ENCODE peak calls at places on chromosomes 12 and 14, in five cellular contexts. One of them, this sample, is unnamed.

GRCh38 chr12:63917864-63918742 is 73.6 kb downstream of the SRGAP1 start:
- DNase-seq in stomach: no peak
- DNase-seq in A549: peak; percentile 80
- DNase-seq in HFF-Myc: peak; percentile 89
- DNase-seq in GM13976: no peak
- DNase-seq in this sample: no peak

GRCh38 chr12:9829990-9830389 is 2.7 kb downstream of the KLRF1 start:
- DNase-seq in stomach: no peak
- DNase-seq in A549: no peak
- DNase-seq in HFF-Myc: no peak
- DNase-seq in GM13976: no peak
- DNase-seq in this sample: no peak

GRCh38 chr12:15404485-15404884 is 82.2 kb downstream of the PTPRO start:
- DNase-seq in stomach: no peak
- DNase-seq in A549: no peak
- DNase-seq in HFF-Myc: no peak
- DNase-seq in GM13976: no peak
- DNase-seq in this sample: no peak

GRCh38 chr12:50005150-50005549 is 20.1 kb downstream of the RACGAP1 start:
- DNase-seq in stomach: no peak
- DNase-seq in A549: no peak
- DNase-seq in HFF-Myc: no peak
- DNase-seq in GM13976: no peak
- DNase-seq in this sample: no peak

GRCh38 chr14:105220699-105221597 is 27.4 kb upstream of the BTBD6 start:
- DNase-seq in stomach: peak; percentile 73
- DNase-seq in A549: no peak
- DNase-seq in HFF-Myc: no peak
- DNase-seq in GM13976: no peak
- DNase-seq in this sample: no peak

GRCh38 chr14:89255012-89255411 is 162.0 kb downstream of the FOXN3 start:
- DNase-seq in stomach: no peak
- DNase-seq in A549: no peak
- DNase-seq in HFF-Myc: no peak
- DNase-seq in GM13976: no peak
- DNase-seq in this sample: no peak

GRCh38 chr12:4320287-4320858 is 640 bp upstream of the TIGAR start:
- DNase-seq in stomach: no peak
- DNase-seq in A549: peak; percentile 25
- DNase-seq in HFF-Myc: no peak
- DNase-seq in GM13976: no peak
- DNase-seq in this sample: no peak

GRCh38 chr12:69007858-69008314 is 74.9 kb upstream of the CPM start:
- DNase-seq in stomach: no peak
- DNase-seq in A549: no peak
- DNase-seq in HFF-Myc: no peak
- DNase-seq in GM13976: no peak
- DNase-seq in this sample: no peak

GRCh38 chr12:78229491-78230209 is 399.0 kb downstream of the NAV3 start:
- DNase-seq in stomach: no peak
- DNase-seq in A549: peak; percentile 4
- DNase-seq in HFF-Myc: peak; percentile 21
- DNase-seq in GM13976: peak; percentile 6
- DNase-seq in this sample: peak; percentile 44

GRCh38 chr12:121080909-121081308 is 41.9 kb upstream of the OASL start:
- DNase-seq in stomach: no peak
- DNase-seq in A549: no peak
- DNase-seq in HFF-Myc: no peak
- DNase-seq in GM13976: no peak
- DNase-seq in this sample: no peak

GRCh38 chr12:132118876-132119275 is 25.2 kb downstream of the DDX51 start:
- DNase-seq in stomach: no peak
- DNase-seq in A549: no peak
- DNase-seq in HFF-Myc: no peak
- DNase-seq in GM13976: no peak
- DNase-seq in this sample: no peak

GRCh38 chr12:21814327-21814726 is 39.8 kb upstream of the KCNJ8 start:
- DNase-seq in stomach: no peak
- DNase-seq in A549: no peak
- DNase-seq in HFF-Myc: no peak
- DNase-seq in GM13976: no peak
- DNase-seq in this sample: no peak

GRCh38 chr12:63822352-63822751 is 22.1 kb upstream of the SRGAP1 start:
- DNase-seq in stomach: no peak
- DNase-seq in A549: no peak
- DNase-seq in HFF-Myc: no peak
- DNase-seq in GM13976: no peak
- DNase-seq in this sample: no peak

GRCh38 chr14:31271648-31272047 is 64.1 kb upstream of the HECTD1 start:
- DNase-seq in stomach: no peak
- DNase-seq in A549: no peak
- DNase-seq in HFF-Myc: no peak
- DNase-seq in GM13976: no peak
- DNase-seq in this sample: no peak

GRCh38 chr14:23443411-23443812 is 8.0 kb upstream of the MYH7 start:
- DNase-seq in stomach: no peak
- DNase-seq in A549: no peak
- DNase-seq in HFF-Myc: no peak
- DNase-seq in GM13976: no peak
- DNase-seq in this sample: no peak

GRCh38 chr12:88562151-88562550 is 18.1 kb downstream of the KITLG start:
- DNase-seq in stomach: no peak
- DNase-seq in A549: no peak
- DNase-seq in HFF-Myc: no peak
- DNase-seq in GM13976: no peak
- DNase-seq in this sample: no peak

GRCh38 chr12:27868165-27868564 is 88.1 kb upstream of the MANSC4 start:
- DNase-seq in stomach: no peak
- DNase-seq in A549: no peak
- DNase-seq in HFF-Myc: peak; percentile 88
- DNase-seq in GM13976: no peak
- DNase-seq in this sample: no peak

GRCh38 chr12:114476159-114476558 is 70.2 kb upstream of the TBX5 start:
- DNase-seq in stomach: no peak
- DNase-seq in A549: no peak
- DNase-seq in HFF-Myc: peak; percentile 33
- DNase-seq in GM13976: no peak
- DNase-seq in this sample: no peak

GRCh38 chr12:40286583-40286982 is 61.8 kb downstream of the LRRK2 start:
- DNase-seq in stomach: no peak
- DNase-seq in A549: no peak
- DNase-seq in HFF-Myc: no peak
- DNase-seq in GM13976: no peak
- DNase-seq in this sample: no peak

GRCh38 chr12:3179731-3180130 is 102.6 kb downstream of the TSPAN9 start:
- DNase-seq in stomach: no peak
- DNase-seq in A549: no peak
- DNase-seq in HFF-Myc: no peak
- DNase-seq in GM13976: no peak
- DNase-seq in this sample: no peak

GRCh38 chr14:85414142-85414541 is 115.8 kb upstream of the FLRT2 start:
- DNase-seq in stomach: no peak
- DNase-seq in A549: no peak
- DNase-seq in HFF-Myc: no peak
- DNase-seq in GM13976: no peak
- DNase-seq in this sample: no peak

GRCh38 chr14:103846569-103847438 is 571 bp downstream of the PPP1R13B start:
- DNase-seq in stomach: peak; percentile 60
- DNase-seq in A549: no peak
- DNase-seq in HFF-Myc: no peak
- DNase-seq in GM13976: peak; percentile 66
- DNase-seq in this sample: peak; percentile 78

GRCh38 chr14:100440758-100441203 is 117.6 kb downstream of the SLC25A47 start:
- DNase-seq in stomach: no peak
- DNase-seq in A549: no peak
- DNase-seq in HFF-Myc: no peak
- DNase-seq in GM13976: no peak
- DNase-seq in this sample: no peak

GRCh38 chr12:32365473-32366064 is 33.8 kb upstream of the FGD4 start:
- DNase-seq in stomach: peak; percentile 61
- DNase-seq in A549: peak; percentile 49
- DNase-seq in HFF-Myc: peak; percentile 47
- DNase-seq in GM13976: peak; percentile 58
- DNase-seq in this sample: peak; percentile 53

GRCh38 chr12:92196368-92196767 is 50.7 kb upstream of the BTG1 start:
- DNase-seq in stomach: no peak
- DNase-seq in A549: no peak
- DNase-seq in HFF-Myc: no peak
- DNase-seq in GM13976: no peak
- DNase-seq in this sample: no peak

GRCh38 chr12:71804505-71804904 is 35.1 kb upstream of the TBC1D15 start:
- DNase-seq in stomach: no peak
- DNase-seq in A549: no peak
- DNase-seq in HFF-Myc: no peak
- DNase-seq in GM13976: no peak
- DNase-seq in this sample: no peak

DNA sequence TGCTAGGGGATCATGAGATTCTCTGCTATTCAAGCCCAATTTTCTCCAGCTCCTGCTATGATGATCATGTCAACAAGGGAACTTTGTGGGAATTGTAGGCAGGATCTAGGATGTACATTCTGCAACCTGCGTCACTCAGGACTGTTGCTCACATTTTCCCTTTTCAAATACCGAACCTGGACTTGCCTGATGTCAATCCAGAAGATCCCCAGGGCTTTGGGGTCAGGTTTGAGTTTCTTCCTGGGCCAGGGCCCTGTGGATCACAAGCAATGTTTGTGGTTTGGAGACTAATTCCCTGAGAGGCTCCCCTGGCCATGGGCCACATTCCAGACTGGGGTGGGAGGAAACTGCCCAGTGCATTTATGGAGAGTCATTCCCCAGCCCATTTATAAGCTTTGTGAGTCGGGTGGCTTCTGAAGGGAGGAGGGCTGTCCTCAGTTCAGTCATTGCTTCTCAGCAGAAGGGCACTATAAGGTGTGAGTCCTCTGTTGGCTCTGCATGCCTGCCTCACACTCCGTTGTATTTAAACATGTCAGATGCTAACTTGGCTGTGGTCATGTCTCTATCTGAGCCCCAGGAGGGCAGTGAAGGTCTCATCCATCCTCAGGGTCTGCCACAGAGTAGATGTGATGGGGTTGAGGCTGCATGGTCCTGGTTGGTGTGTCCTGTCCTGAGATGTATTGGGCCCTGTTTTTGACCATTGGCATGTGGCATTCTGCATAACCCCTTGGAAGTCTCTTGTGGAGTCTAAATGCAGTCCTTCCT is 6.5 kb downstream of the KRT86 start:
- DNase-seq in stomach: peak; percentile 47
- DNase-seq in A549: peak; percentile 95
- DNase-seq in HFF-Myc: peak; percentile 58
- DNase-seq in GM13976: no peak
- DNase-seq in this sample: no peak
- TF ChIP-seq CTCF in stomach: no peak
- TF ChIP-seq CTCF in A549: no peak
- TF ChIP-seq CTCF in HFF-Myc: no peak
- TF ChIP-seq CTCF in GM13976: no peak
- TF ChIP-seq CTCF in this sample: no peak

GRCh38 chr14:54637829-54638446 is 71.0 kb downstream of the SAMD4A start:
- DNase-seq in stomach: no peak
- DNase-seq in A549: no peak
- DNase-seq in HFF-Myc: no peak
- DNase-seq in GM13976: no peak
- DNase-seq in this sample: no peak
- TF ChIP-seq CTCF in stomach: no peak
- TF ChIP-seq CTCF in A549: no peak
- TF ChIP-seq CTCF in HFF-Myc: no peak
- TF ChIP-seq CTCF in GM13976: no peak
- TF ChIP-seq CTCF in this sample: no peak

DNA sequence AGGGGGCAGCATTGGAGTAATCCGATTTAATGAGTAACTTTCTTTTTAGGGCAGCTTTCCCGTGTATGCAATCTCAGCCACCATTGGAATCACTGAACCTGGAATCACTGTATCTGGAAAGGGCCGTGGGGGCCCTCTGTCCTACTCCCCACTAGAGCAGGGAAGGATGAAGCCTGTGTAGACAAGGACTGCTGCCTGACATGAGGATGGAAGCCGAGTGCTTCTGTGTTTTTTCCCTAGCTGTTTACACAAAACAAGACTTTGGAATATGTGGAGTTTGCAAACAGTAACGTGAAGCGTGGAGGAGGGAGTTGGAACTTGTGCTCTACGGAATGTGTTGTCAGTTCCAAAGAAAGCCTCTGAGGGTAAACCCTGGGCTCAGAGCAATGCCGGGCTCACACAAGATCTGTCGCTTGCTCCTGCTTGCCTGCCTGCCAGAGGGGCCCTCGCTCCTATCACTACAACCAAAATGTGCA is 32.4 kb upstream of the HDAC7 start:
- DNase-seq in stomach: no peak
- DNase-seq in A549: no peak
- DNase-seq in HFF-Myc: no peak
- DNase-seq in GM13976: no peak
- DNase-seq in this sample: no peak
- TF ChIP-seq CTCF in stomach: no peak
- TF ChIP-seq CTCF in A549: no peak
- TF ChIP-seq CTCF in HFF-Myc: no peak
- TF ChIP-seq CTCF in GM13976: no peak
- TF ChIP-seq CTCF in this sample: no peak

DNA sequence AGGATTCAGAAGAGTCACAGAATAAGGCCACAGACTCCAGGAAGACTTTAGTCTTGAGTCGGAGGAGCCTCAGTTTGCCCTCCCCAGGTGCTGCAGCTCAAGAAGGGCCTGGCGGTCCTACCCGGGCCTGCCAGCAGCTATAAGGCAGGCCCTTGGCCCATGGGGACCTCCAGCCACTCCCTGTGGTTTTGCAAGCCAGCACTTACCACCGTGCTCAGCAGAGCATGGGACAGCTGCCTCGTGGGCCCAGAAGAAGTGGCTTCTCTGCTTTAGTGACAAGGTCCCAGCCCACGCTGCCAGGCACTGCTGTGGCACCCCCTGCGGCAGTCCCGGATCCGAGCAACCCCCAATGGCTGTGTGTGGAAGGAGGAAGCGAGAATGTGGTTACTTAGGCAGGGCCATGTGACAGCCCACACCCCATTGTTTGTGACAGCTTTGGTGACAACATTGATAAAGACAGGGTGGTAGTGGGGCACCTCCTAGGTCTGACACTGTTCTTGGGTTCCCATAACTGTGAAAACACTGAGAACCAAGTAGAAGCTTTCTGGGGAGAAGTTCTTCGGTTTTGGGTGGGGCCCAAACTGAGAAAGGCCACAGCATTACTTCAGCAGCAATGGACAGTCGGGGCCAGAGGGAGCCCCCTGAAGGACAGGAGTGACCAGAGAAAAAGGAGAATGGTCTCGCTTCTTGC is at the start of gene SELPLG:
- DNase-seq in stomach: peak; percentile 69
- DNase-seq in A549: no peak
- DNase-seq in HFF-Myc: no peak
- DNase-seq in GM13976: peak; percentile 86
- DNase-seq in this sample: peak; percentile 79
- TF ChIP-seq CTCF in stomach: no peak
- TF ChIP-seq CTCF in A549: no peak
- TF ChIP-seq CTCF in HFF-Myc: no peak
- TF ChIP-seq CTCF in GM13976: no peak
- TF ChIP-seq CTCF in this sample: peak; percentile 9

GRCh38 chr12:130819248-130819576 is 19.8 kb downstream of the STX2 start:
- DNase-seq in stomach: no peak
- DNase-seq in A549: no peak
- DNase-seq in HFF-Myc: no peak
- DNase-seq in GM13976: no peak
- DNase-seq in this sample: no peak
- TF ChIP-seq CTCF in stomach: peak; percentile 25
- TF ChIP-seq CTCF in A549: peak; percentile 5
- TF ChIP-seq CTCF in HFF-Myc: no peak
- TF ChIP-seq CTCF in GM13976: no peak
- TF ChIP-seq CTCF in this sample: no peak